ENCODE peak calls at places on chromosomes 12 and 14, in six cellular contexts. S is progenitor cell of endocrine pancreas; K is CD4-positive, alpha-beta T cell; F is GM12864; M is WTC11; D is astrocyte of the spinal cord. R is an unnamed sample.

GRCh38 chr12:11805680-11806079 is 156.2 kb downstream of the ETV6 start:
- DNase-seq in F (no peak), M (no peak), D (no peak), K (no peak), S (no peak), R (no peak)

GRCh38 chr14:74402264-74403251 is 23.5 kb downstream of the SYNDIG1L start:
- DNase-seq in M (no peak), F (no peak), D (no peak), S (no peak), K (no peak), R (no peak)

GRCh38 chr12:123519151-123520001 is 14.1 kb downstream of the RILPL1 start:
- DNase-seq in S (no peak), M (no peak), D (peak), K (no peak), F (no peak), R (no peak)

GRCh38 chr12:54017845-54018607 is 9.2 kb downstream of the HOXC8 start:
- DNase-seq in S (no peak), K (peak), D (peak), F (peak), M (peak), R (peak)

GRCh38 chr12:120994589-120995337 is 16.4 kb downstream of the HNF1A start:
- DNase-seq in F (no peak), K (no peak), S (no peak), M (no peak), D (no peak), R (no peak)

GRCh38 chr14:36663404-36664321 is 2.0 kb downstream of the PAX9 start:
- DNase-seq in F (no peak), M (peak), S (no peak), D (no peak), K (no peak), R (peak)

GRCh38 chr12:89709994-89710872 is 1.6 kb upstream of the ATP2B1 start:
- DNase-seq in S (peak), F (no peak), D (no peak), K (peak), M (peak), R (no peak)

GRCh38 chr12:89909753-89910152 is 201.1 kb upstream of the ATP2B1 start:
- DNase-seq in D (no peak), M (no peak), S (no peak), F (no peak), K (no peak), R (no peak)

GRCh38 chr14:26594756-26595545 is 2.9 kb downstream of the NOVA1 start:
- DNase-seq in K (no peak), F (no peak), D (no peak), S (no peak), M (no peak), R (no peak)

GRCh38 chr14:79193689-79194477 is 1017.4 kb downstream of the DIO2 start:
- DNase-seq in D (no peak), K (no peak), S (no peak), M (no peak), F (no peak), R (no peak)

GRCh38 chr12:121576851-121577391 is 3.9 kb downstream of the KDM2B start:
- DNase-seq in M (peak), S (no peak), K (no peak), F (no peak), D (peak), R (peak)

GRCh38 chr12:11553871-11554533 is 95.5 kb upstream of the ETV6 start:
- DNase-seq in D (peak), S (no peak), M (peak), K (peak), F (peak), R (peak)

GRCh38 chr14:49879683-49880204 is 13.1 kb upstream of the ARF6 start:
- DNase-seq in K (peak), M (peak), D (peak), F (no peak), S (no peak), R (peak)

GRCh38 chr12:98532687-98533304 is 17.4 kb downstream of the TMPO start:
- DNase-seq in M (no peak), S (no peak), K (no peak), F (no peak), D (peak), R (no peak)

GRCh38 chr12:45681469-45681868 is 48.0 kb upstream of the ARID2 start:
- DNase-seq in D (no peak), S (no peak), K (no peak), M (no peak), F (no peak), R (no peak)

GRCh38 chr12:121214171-121214777 is 4.3 kb downstream of the P2RX4 start:
- DNase-seq in M (no peak), S (no peak), F (no peak), K (no peak), D (no peak), R (no peak)

GRCh38 chr12:61291647-61292046 is 968.6 kb upstream of the USP15 start:
- DNase-seq in D (peak), S (no peak), F (no peak), M (no peak), K (no peak), R (no peak)

GRCh38 chr12:12008232-12008850 is 62.4 kb upstream of the BCL2L14 start:
- DNase-seq in D (no peak), M (peak), S (no peak), F (no peak), K (peak), R (no peak)

GRCh38 chr14:53247596-53248370 is 94.7 kb upstream of the DDHD1 start:
- DNase-seq in F (no peak), K (no peak), M (no peak), S (no peak), D (no peak), R (no peak)

GRCh38 chr12:26126340-26127284 is 1.8 kb upstream of the BHLHE41 start:
- DNase-seq in K (no peak), D (peak), S (peak), F (no peak), M (peak), R (peak)

GRCh38 chr12:49673446-49674317 is 33.5 kb downstream of the FMNL3 start:
- DNase-seq in S (peak), F (no peak), M (peak), K (no peak), D (peak), R (peak)
- TF ChIP-seq CTCF in S (peak), F (no peak), M (no peak), K (no peak), D (peak), R (no peak)

GRCh38 chr14:90518941-90519256 is 122.1 kb downstream of the CALM1 start:
- DNase-seq in F (no peak), S (no peak), D (no peak), M (peak), K (peak), R (peak)
- TF ChIP-seq CTCF in F (peak), S (peak), D (peak), M (peak), K (peak), R (peak)

GRCh38 chr12:55092579-55092978 is 33.6 kb upstream of the OR9K2 start:
- DNase-seq in S (no peak), F (no peak), M (no peak), K (no peak), D (no peak), R (no peak)
- TF ChIP-seq CTCF in S (peak), F (peak), M (no peak), K (no peak), D (no peak), R (no peak)

DNA sequence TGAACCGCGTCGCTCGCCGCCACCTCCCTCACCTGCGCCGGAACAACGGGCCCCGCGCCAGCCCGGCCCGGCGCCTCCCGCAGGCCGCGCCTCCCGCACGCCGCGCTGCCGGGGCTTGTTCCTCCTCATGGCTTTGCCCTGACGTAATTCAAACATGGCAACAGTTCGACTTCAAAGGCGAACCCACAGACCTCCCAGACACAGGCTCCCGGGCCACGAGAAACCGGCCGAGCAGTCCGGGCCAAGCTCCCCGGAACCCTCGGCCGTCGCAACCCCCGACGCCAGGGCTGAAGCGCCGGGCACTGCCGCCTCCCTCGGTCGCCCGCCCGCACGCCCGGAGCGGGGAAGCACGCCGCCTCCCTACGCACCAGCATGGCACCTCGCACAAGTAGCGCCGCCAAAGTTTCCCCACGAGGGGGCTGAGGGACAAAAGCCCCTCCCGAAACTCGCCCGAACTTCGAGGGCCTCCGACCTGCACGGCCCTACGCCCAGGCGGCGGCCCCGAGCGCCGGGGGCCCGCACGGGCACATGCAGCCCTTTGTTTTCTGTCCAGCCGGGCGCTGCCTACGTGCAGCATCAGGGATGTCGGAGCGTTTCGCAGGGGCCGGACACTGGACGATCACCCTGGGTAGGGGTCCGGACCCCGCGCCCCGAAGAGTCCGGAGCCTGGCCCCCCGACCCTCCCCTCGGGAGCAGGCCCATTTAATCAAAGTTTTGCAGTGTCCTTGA is 1.7 kb downstream of the SINHCAF start:
- DNase-seq in S (peak), D (peak), F (no peak), M (peak), K (peak), R (peak)
- TF ChIP-seq CTCF in S (peak), D (no peak), F (peak), M (no peak), K (peak), R (peak)

GRCh38 chr14:95128140-95128539 is 29.2 kb downstream of the DICER1 start:
- DNase-seq in S (no peak), M (no peak), F (no peak), K (no peak), D (no peak), R (no peak)
- TF ChIP-seq CTCF in S (no peak), M (no peak), F (no peak), K (no peak), D (no peak), R (no peak)

R was measured in GM13977.